ENCODE peak calls at places on chromosomes 7 and 10, in five cellular contexts. One of them, this sample, is unnamed. For H3K4me1 and H3K36me3, the result is how much of the 10 kb centered on the place peaks cover.

GRCh38 chr7:138239244-138239643 is 163.0 kb downstream of the AKR1D1 start:
- DNase-seq in neuronal stem cell: no peak
- DNase-seq in stomach: no peak
- DNase-seq in K562: no peak
- DNase-seq in heart right ventricle: no peak
- DNase-seq in this sample: no peak

GRCh38 chr7:158706273-158706704 is 1.7 kb upstream of the NCAPG2 start:
- DNase-seq in neuronal stem cell: no peak
- DNase-seq in stomach: no peak
- DNase-seq in K562: peak
- DNase-seq in heart right ventricle: no peak
- DNase-seq in this sample: no peak

GRCh38 chr10:86203162-86203905 is 163.3 kb downstream of the GRID1 start:
- DNase-seq in neuronal stem cell: peak
- DNase-seq in stomach: no peak
- DNase-seq in K562: no peak
- DNase-seq in heart right ventricle: peak
- DNase-seq in this sample: no peak

GRCh38 chr10:4686644-4686996 is 139.4 kb upstream of the AKR1E2 start:
- DNase-seq in neuronal stem cell: no peak
- DNase-seq in stomach: no peak
- DNase-seq in K562: no peak
- DNase-seq in heart right ventricle: no peak
- DNase-seq in this sample: no peak

GRCh38 chr10:17344206-17344605 is 110.2 kb downstream of the ST8SIA6 start:
- DNase-seq in neuronal stem cell: no peak
- DNase-seq in stomach: no peak
- DNase-seq in K562: no peak
- DNase-seq in heart right ventricle: no peak
- DNase-seq in this sample: no peak

GRCh38 chr10:5105626-5106025 is 11.4 kb downstream of the AKR1C3 start:
- DNase-seq in neuronal stem cell: no peak
- DNase-seq in stomach: no peak
- DNase-seq in K562: no peak
- DNase-seq in heart right ventricle: no peak
- DNase-seq in this sample: no peak

GRCh38 chr7:69739906-69740545 is 141.8 kb downstream of the AUTS2 start:
- DNase-seq in neuronal stem cell: no peak
- DNase-seq in stomach: no peak
- DNase-seq in K562: no peak
- DNase-seq in heart right ventricle: peak
- DNase-seq in this sample: peak

GRCh38 chr10:43959364-43959763 is 310.7 kb upstream of the ZNF32 start:
- DNase-seq in neuronal stem cell: no peak
- DNase-seq in stomach: no peak
- DNase-seq in K562: no peak
- DNase-seq in heart right ventricle: no peak
- DNase-seq in this sample: no peak

GRCh38 chr10:52701647-52702046 is 70.9 kb downstream of the MBL2 start:
- DNase-seq in neuronal stem cell: no peak
- DNase-seq in stomach: no peak
- DNase-seq in K562: no peak
- DNase-seq in heart right ventricle: no peak
- DNase-seq in this sample: no peak

GRCh38 chr7:150941983-150942590 is 36.0 kb downstream of the KCNH2 start:
- DNase-seq in neuronal stem cell: no peak
- DNase-seq in stomach: no peak
- DNase-seq in K562: peak
- DNase-seq in heart right ventricle: peak
- DNase-seq in this sample: peak

GRCh38 chr10:99235872-99236626 is 397 bp upstream of the HPSE2 start:
- DNase-seq in neuronal stem cell: peak
- DNase-seq in stomach: no peak
- DNase-seq in K562: no peak
- DNase-seq in heart right ventricle: no peak
- DNase-seq in this sample: no peak

GRCh38 chr7:92835140-92835850 is 1.1 kb downstream of the CDK6 start:
- DNase-seq in neuronal stem cell: peak
- DNase-seq in stomach: peak
- DNase-seq in K562: peak
- DNase-seq in heart right ventricle: peak
- DNase-seq in this sample: peak

GRCh38 chr7:159099217-159099655 is 45.4 kb downstream of the VIPR2 start:
- DNase-seq in neuronal stem cell: no peak
- DNase-seq in stomach: peak
- DNase-seq in K562: no peak
- DNase-seq in heart right ventricle: no peak
- DNase-seq in this sample: no peak

GRCh38 chr7:50792342-50793114 is 9.8 kb upstream of the GRB10 start:
- DNase-seq in neuronal stem cell: no peak
- DNase-seq in stomach: no peak
- DNase-seq in K562: peak
- DNase-seq in heart right ventricle: peak
- DNase-seq in this sample: no peak

GRCh38 chr7:136018104-136018503 is 40.9 kb upstream of the MTPN start:
- DNase-seq in neuronal stem cell: no peak
- DNase-seq in stomach: no peak
- DNase-seq in K562: no peak
- DNase-seq in heart right ventricle: no peak
- DNase-seq in this sample: no peak

GRCh38 chr10:133158756-133159610 is 1.0 kb upstream of the KNDC1 start:
- DNase-seq in neuronal stem cell: no peak
- DNase-seq in stomach: no peak
- DNase-seq in K562: peak
- DNase-seq in heart right ventricle: no peak
- DNase-seq in this sample: no peak

GRCh38 chr10:123878666-123879311 is 12.8 kb downstream of the CPXM2 start:
- DNase-seq in neuronal stem cell: no peak
- DNase-seq in stomach: peak
- DNase-seq in K562: no peak
- DNase-seq in heart right ventricle: no peak
- DNase-seq in this sample: no peak

GRCh38 chr10:131888186-131888604 is 12.6 kb upstream of the PPP2R2D start:
- DNase-seq in neuronal stem cell: no peak
- DNase-seq in stomach: no peak
- DNase-seq in K562: no peak
- DNase-seq in heart right ventricle: no peak
- DNase-seq in this sample: no peak

DNA sequence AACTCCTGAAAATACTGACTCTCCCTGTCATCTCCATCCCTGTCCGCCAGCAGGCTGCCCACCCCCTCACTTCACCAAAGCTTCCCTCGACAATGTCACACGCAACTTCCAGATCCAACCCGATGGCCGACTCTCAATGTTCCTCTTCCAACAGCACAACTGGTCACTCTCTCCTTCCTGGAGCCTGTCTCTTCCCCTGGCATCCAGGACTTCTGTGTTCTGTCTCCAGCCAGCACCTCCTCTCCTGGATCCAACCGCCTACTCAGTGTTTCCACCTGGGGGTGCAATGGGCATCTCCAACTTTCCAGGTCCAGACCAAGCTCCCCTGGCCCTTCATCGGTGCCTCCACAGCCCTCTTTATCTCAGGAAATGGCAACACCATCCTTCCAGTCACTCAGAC is 8.6 kb downstream of the CPA5 start:
- DNase-seq in neuronal stem cell: no peak
- DNase-seq in stomach: no peak
- DNase-seq in K562: no peak
- DNase-seq in heart right ventricle: no peak
- DNase-seq in this sample: no peak
- H3K4me1 ChIP-seq in neuronal stem cell: under half
- H3K4me1 ChIP-seq in stomach: under half
- H3K4me1 ChIP-seq in K562: under half
- H3K4me1 ChIP-seq in heart right ventricle: under half
- H3K4me1 ChIP-seq in this sample: under half

DNA sequence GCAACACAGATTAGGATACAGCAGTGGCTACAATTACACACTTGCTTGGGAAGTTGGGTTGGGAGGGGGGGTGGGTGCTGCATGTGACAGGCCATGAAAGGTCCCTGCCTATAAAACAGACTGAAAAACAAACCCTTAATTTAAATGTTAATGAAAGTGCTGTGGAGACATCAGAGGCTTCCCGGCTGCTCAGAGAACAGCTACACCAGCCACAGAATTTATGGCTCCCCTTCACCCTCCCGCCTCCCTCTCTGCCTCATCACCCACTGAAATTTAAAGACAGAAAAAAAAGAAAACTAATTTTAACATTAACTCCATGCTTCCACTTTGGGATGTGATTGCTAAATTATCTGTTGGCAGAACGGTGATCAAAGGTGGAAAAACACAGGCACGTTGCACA is 34.7 kb downstream of the FBXW4 start:
- DNase-seq in neuronal stem cell: no peak
- DNase-seq in stomach: no peak
- DNase-seq in K562: no peak
- DNase-seq in heart right ventricle: no peak
- DNase-seq in this sample: no peak
- H3K36me3 ChIP-seq in neuronal stem cell: under half
- H3K36me3 ChIP-seq in stomach: half or more
- H3K36me3 ChIP-seq in K562: under half
- H3K36me3 ChIP-seq in heart right ventricle: half or more
- H3K36me3 ChIP-seq in this sample: half or more

DNA sequence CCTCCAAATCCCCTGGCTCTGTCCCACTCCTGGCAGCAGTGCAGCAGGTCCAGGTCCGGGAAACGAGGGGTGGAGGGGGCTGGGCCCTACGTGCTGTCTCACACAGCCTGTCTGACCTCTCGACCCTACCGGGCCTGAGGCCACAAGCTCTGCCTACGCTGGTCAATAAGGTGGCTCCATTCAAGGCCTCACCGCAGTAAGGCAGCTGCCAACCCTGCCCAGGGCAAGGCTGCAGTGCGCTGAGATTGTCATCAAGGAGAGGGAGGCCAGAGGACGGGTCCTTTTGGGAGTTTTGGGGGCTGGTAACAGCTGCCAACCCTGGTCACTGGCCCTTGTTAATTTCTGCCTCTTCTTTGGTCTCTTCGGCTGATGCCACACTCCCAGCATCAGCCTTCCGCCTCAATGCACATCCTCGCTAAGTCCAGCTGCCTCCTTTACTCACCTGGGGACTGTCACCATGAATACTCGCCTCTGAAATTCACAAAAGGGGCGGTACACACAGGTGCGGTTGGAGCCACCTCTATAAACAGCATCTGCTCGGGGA is 3.5 kb downstream of the EPO start:
- DNase-seq in neuronal stem cell: no peak
- DNase-seq in stomach: no peak
- DNase-seq in K562: no peak
- DNase-seq in heart right ventricle: no peak
- DNase-seq in this sample: no peak
- H3K27ac ChIP-seq in neuronal stem cell: no peak
- H3K27ac ChIP-seq in stomach: no peak
- H3K27ac ChIP-seq in K562: no peak
- H3K27ac ChIP-seq in heart right ventricle: no peak
- H3K27ac ChIP-seq in this sample: no peak

DNA sequence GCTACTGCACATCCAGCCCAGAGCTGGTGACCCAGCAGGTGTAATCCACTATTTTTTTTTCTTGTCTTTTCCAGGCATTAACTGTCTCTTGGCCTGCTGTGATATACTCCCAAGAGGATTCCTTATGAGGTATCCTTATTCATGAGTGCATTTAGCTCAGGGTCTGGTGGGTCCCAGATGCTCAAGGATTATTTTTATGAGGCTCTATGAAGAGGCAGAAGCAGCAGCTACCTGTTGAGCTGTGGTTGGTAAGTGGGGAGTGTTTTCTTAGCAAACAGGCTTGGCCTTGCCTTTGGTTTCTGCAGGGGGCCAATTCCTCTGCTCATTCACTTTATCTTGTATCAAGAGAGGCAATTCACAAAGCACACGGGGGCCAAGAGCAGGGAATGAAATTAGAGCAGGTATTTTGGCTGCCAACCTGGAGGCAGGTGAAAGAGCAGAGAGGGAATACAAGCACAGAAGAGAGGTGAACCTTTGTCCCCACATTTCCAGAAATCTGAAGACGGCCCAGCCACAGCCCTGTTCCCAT is 221.6 kb downstream of the TMEM178B start:
- DNase-seq in neuronal stem cell: no peak
- DNase-seq in stomach: no peak
- DNase-seq in K562: no peak
- DNase-seq in heart right ventricle: no peak
- DNase-seq in this sample: no peak
- H3K4me1 ChIP-seq in neuronal stem cell: under half
- H3K4me1 ChIP-seq in stomach: under half
- H3K4me1 ChIP-seq in K562: under half
- H3K4me1 ChIP-seq in heart right ventricle: under half
- H3K4me1 ChIP-seq in this sample: under half

GRCh38 chr7:98946389-98946788 is 68.1 kb downstream of the TRRAP start:
- DNase-seq in neuronal stem cell: no peak
- DNase-seq in stomach: no peak
- DNase-seq in K562: no peak
- DNase-seq in heart right ventricle: no peak
- DNase-seq in this sample: no peak
- H3K36me3 ChIP-seq in neuronal stem cell: half or more
- H3K36me3 ChIP-seq in stomach: half or more
- H3K36me3 ChIP-seq in K562: half or more
- H3K36me3 ChIP-seq in heart right ventricle: half or more
- H3K36me3 ChIP-seq in this sample: half or more

DNA sequence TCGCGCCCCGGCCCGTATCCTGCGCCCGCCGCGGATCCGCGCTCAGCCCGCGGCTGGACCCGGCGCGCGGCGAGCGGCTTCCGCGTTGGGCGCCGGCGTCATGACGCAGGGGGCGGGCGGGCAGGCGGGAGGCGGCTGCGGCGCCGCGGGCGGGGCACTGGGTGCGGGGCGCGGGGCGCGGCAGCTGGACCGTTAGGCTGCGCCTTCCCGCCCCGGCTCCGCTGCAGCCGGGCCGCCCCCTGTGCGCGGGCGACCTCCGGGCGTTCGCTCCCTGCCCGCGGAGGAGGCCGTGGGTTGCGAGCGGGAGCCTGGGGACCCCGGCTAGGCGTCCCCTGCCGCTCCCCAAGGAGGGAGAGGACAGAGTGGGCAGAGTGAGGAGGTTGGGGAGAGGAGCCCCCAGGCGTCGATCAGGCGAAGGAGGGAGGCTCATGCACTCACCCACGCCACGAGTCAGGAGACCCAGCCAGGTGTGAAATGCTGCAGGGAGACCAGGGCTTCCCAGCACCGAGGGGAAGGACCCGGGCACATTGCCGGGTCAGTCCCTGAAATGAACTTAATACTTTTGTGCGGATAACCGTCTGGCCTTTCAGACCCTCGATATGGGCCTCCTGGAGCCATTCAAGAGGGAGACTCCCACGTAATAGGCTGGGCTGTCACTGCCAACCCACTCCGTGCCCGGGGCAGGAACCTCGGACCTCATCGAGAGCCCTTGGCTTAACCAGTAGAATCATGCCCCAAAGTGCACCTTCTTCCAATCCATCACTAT is at the start of gene PIP4K2A:
- DNase-seq in neuronal stem cell: peak
- DNase-seq in stomach: peak
- DNase-seq in K562: peak
- DNase-seq in heart right ventricle: peak
- DNase-seq in this sample: peak
- H3K27ac ChIP-seq in neuronal stem cell: no peak
- H3K27ac ChIP-seq in stomach: peak
- H3K27ac ChIP-seq in K562: peak
- H3K27ac ChIP-seq in heart right ventricle: peak
- H3K27ac ChIP-seq in this sample: peak

DNA sequence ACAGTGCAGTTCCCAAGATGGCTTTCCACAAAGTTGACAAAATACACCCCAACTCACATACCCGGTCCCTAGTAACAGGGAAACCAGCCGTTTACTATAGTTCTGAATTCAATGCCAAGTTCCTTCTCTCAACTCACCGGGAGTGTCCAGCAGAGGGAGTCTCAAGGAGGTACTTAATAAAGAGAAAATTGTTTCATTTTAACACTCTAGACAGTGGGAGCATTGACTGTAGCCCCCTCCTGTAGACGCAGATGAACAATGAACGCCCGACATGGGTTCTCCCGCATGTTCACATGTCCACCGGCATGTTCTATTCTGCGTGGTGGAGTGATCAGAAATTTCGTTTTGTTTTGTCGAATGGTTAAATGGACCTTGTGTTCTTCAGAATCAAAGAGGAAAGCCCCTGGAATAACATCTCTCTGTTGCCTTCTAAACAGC is 1.9 kb downstream of the HIPK2 start:
- DNase-seq in neuronal stem cell: no peak
- DNase-seq in stomach: peak
- DNase-seq in K562: peak
- DNase-seq in heart right ventricle: no peak
- DNase-seq in this sample: peak
- H3K4me1 ChIP-seq in neuronal stem cell: under half
- H3K4me1 ChIP-seq in stomach: half or more
- H3K4me1 ChIP-seq in K562: under half
- H3K4me1 ChIP-seq in heart right ventricle: under half
- H3K4me1 ChIP-seq in this sample: under half

This sample was measured in CD4-positive, CD25-positive, alpha-beta regulatory T cell.